ENCODE peak calls at places on chromosomes 13 and 19, in ten cellular contexts. One of them, this sample, is unnamed.

GRCh38 chr13:80825276-80825675 is 484.4 kb upstream of the SPRY2 start:
- ATAC-seq in thoracic aorta: no peak
- ATAC-seq in effector memory CD8-positive, alpha-beta T cell: no peak
- ATAC-seq in gastrocnemius medialis: no peak
- ATAC-seq in left lung: no peak
- ATAC-seq in upper lobe of left lung: no peak
- ATAC-seq in CD4-positive, CD25-positive, alpha-beta regulatory T cell: no peak
- ATAC-seq in gastroesophageal sphincter: no peak
- ATAC-seq in right cardiac atrium: no peak
- ATAC-seq in upper lobe of right lung: no peak
- ATAC-seq in this sample: no peak

GRCh38 chr13:85316501-85316900 is 482.7 kb downstream of the SLITRK6 start:
- ATAC-seq in gastrocnemius medialis: no peak
- ATAC-seq in CD4-positive, CD25-positive, alpha-beta regulatory T cell: no peak
- ATAC-seq in right cardiac atrium: no peak
- ATAC-seq in thoracic aorta: no peak
- ATAC-seq in effector memory CD8-positive, alpha-beta T cell: no peak
- ATAC-seq in upper lobe of left lung: no peak
- ATAC-seq in left lung: no peak
- ATAC-seq in upper lobe of right lung: no peak
- ATAC-seq in gastroesophageal sphincter: no peak
- ATAC-seq in this sample: no peak

GRCh38 chr13:31119526-31119925 is 42.2 kb downstream of the HSPH1 start:
- ATAC-seq in upper lobe of right lung: no peak
- ATAC-seq in gastroesophageal sphincter: no peak
- ATAC-seq in right cardiac atrium: no peak
- ATAC-seq in thoracic aorta: no peak
- ATAC-seq in effector memory CD8-positive, alpha-beta T cell: no peak
- ATAC-seq in left lung: no peak
- ATAC-seq in gastrocnemius medialis: no peak
- ATAC-seq in CD4-positive, CD25-positive, alpha-beta regulatory T cell: no peak
- ATAC-seq in upper lobe of left lung: no peak
- ATAC-seq in this sample: no peak

GRCh38 chr19:18999896-19000620 is 33.3 kb downstream of the SUGP2 start:
- ATAC-seq in upper lobe of right lung: no peak
- ATAC-seq in upper lobe of left lung: no peak
- ATAC-seq in gastrocnemius medialis: no peak
- ATAC-seq in thoracic aorta: no peak
- ATAC-seq in left lung: no peak
- ATAC-seq in CD4-positive, CD25-positive, alpha-beta regulatory T cell: no peak
- ATAC-seq in right cardiac atrium: no peak
- ATAC-seq in gastroesophageal sphincter: no peak
- ATAC-seq in effector memory CD8-positive, alpha-beta T cell: no peak
- ATAC-seq in this sample: no peak

GRCh38 chr13:48156466-48156865 is 61.6 kb upstream of the MED4 start:
- ATAC-seq in left lung: peak; percentile 24
- ATAC-seq in right cardiac atrium: peak; percentile 34
- ATAC-seq in thoracic aorta: no peak
- ATAC-seq in effector memory CD8-positive, alpha-beta T cell: peak; percentile 71
- ATAC-seq in upper lobe of left lung: peak; percentile 35
- ATAC-seq in upper lobe of right lung: peak; percentile 54
- ATAC-seq in gastrocnemius medialis: no peak
- ATAC-seq in CD4-positive, CD25-positive, alpha-beta regulatory T cell: peak; percentile 73
- ATAC-seq in gastroesophageal sphincter: no peak
- ATAC-seq in this sample: peak; percentile 75

GRCh38 chr13:87403748-87404432 is 267.3 kb upstream of the SLITRK5 start:
- ATAC-seq in CD4-positive, CD25-positive, alpha-beta regulatory T cell: no peak
- ATAC-seq in gastrocnemius medialis: no peak
- ATAC-seq in upper lobe of left lung: no peak
- ATAC-seq in gastroesophageal sphincter: no peak
- ATAC-seq in right cardiac atrium: no peak
- ATAC-seq in upper lobe of right lung: no peak
- ATAC-seq in left lung: no peak
- ATAC-seq in effector memory CD8-positive, alpha-beta T cell: no peak
- ATAC-seq in thoracic aorta: no peak
- ATAC-seq in this sample: no peak

GRCh38 chr19:771332-771785 is 20.4 kb downstream of the MISP start:
- ATAC-seq in CD4-positive, CD25-positive, alpha-beta regulatory T cell: peak; percentile 39
- ATAC-seq in thoracic aorta: no peak
- ATAC-seq in effector memory CD8-positive, alpha-beta T cell: peak; percentile 47
- ATAC-seq in upper lobe of right lung: peak; percentile 65
- ATAC-seq in left lung: peak; percentile 25
- ATAC-seq in upper lobe of left lung: no peak
- ATAC-seq in right cardiac atrium: peak; percentile 50
- ATAC-seq in gastrocnemius medialis: no peak
- ATAC-seq in gastroesophageal sphincter: no peak
- ATAC-seq in this sample: peak; percentile 43

GRCh38 chr19:53583181-53583580 is 45.2 kb downstream of the ZNF331 start:
- ATAC-seq in left lung: no peak
- ATAC-seq in gastroesophageal sphincter: no peak
- ATAC-seq in effector memory CD8-positive, alpha-beta T cell: no peak
- ATAC-seq in thoracic aorta: no peak
- ATAC-seq in right cardiac atrium: no peak
- ATAC-seq in CD4-positive, CD25-positive, alpha-beta regulatory T cell: no peak
- ATAC-seq in upper lobe of left lung: no peak
- ATAC-seq in gastrocnemius medialis: no peak
- ATAC-seq in upper lobe of right lung: no peak
- ATAC-seq in this sample: no peak

GRCh38 chr13:50527612-50528509 is 315.6 kb downstream of the DLEU7 start:
- ATAC-seq in upper lobe of left lung: no peak
- ATAC-seq in CD4-positive, CD25-positive, alpha-beta regulatory T cell: no peak
- ATAC-seq in thoracic aorta: no peak
- ATAC-seq in left lung: no peak
- ATAC-seq in upper lobe of right lung: no peak
- ATAC-seq in right cardiac atrium: no peak
- ATAC-seq in gastrocnemius medialis: peak; percentile 53
- ATAC-seq in gastroesophageal sphincter: no peak
- ATAC-seq in effector memory CD8-positive, alpha-beta T cell: no peak
- ATAC-seq in this sample: peak; percentile 35

GRCh38 chr19:55275851-55276719 is 3.8 kb downstream of the HSPBP1 start:
- ATAC-seq in CD4-positive, CD25-positive, alpha-beta regulatory T cell: no peak
- ATAC-seq in gastrocnemius medialis: no peak
- ATAC-seq in thoracic aorta: no peak
- ATAC-seq in effector memory CD8-positive, alpha-beta T cell: peak; percentile 47
- ATAC-seq in upper lobe of left lung: no peak
- ATAC-seq in left lung: no peak
- ATAC-seq in right cardiac atrium: no peak
- ATAC-seq in gastroesophageal sphincter: no peak
- ATAC-seq in upper lobe of right lung: no peak
- ATAC-seq in this sample: peak; percentile 80

GRCh38 chr13:49560270-49561063 is 24.9 kb downstream of the RCBTB1 start:
- ATAC-seq in left lung: peak; percentile 84
- ATAC-seq in right cardiac atrium: peak; percentile 62
- ATAC-seq in thoracic aorta: no peak
- ATAC-seq in CD4-positive, CD25-positive, alpha-beta regulatory T cell: no peak
- ATAC-seq in upper lobe of left lung: no peak
- ATAC-seq in gastrocnemius medialis: no peak
- ATAC-seq in effector memory CD8-positive, alpha-beta T cell: no peak
- ATAC-seq in upper lobe of right lung: peak; percentile 61
- ATAC-seq in gastroesophageal sphincter: no peak
- ATAC-seq in this sample: no peak

GRCh38 chr19:41364546-41365391 is 820 bp upstream of the B9D2 start:
- ATAC-seq in left lung: no peak
- ATAC-seq in gastroesophageal sphincter: no peak
- ATAC-seq in thoracic aorta: no peak
- ATAC-seq in upper lobe of right lung: peak; percentile 1
- ATAC-seq in effector memory CD8-positive, alpha-beta T cell: no peak
- ATAC-seq in upper lobe of left lung: no peak
- ATAC-seq in gastrocnemius medialis: no peak
- ATAC-seq in right cardiac atrium: no peak
- ATAC-seq in CD4-positive, CD25-positive, alpha-beta regulatory T cell: no peak
- ATAC-seq in this sample: no peak

GRCh38 chr13:26575244-26575643 is 17.8 kb downstream of the WASF3 start:
- ATAC-seq in effector memory CD8-positive, alpha-beta T cell: no peak
- ATAC-seq in right cardiac atrium: no peak
- ATAC-seq in CD4-positive, CD25-positive, alpha-beta regulatory T cell: no peak
- ATAC-seq in upper lobe of right lung: no peak
- ATAC-seq in left lung: no peak
- ATAC-seq in upper lobe of left lung: no peak
- ATAC-seq in gastroesophageal sphincter: no peak
- ATAC-seq in thoracic aorta: no peak
- ATAC-seq in gastrocnemius medialis: no peak
- ATAC-seq in this sample: no peak

This sample was measured in stimulated activated memory B cell treated with anti-CD40 and anti-IgM and Interleukin-4, amounts not matched to agents 10 μg/mL and 1 μg/mL and 100 μg/mL, for 72 hours.